ENCODE peak calls at places on chromosomes 7 and 10, in eight cellular contexts. T, U, P, J, K, Q, W and L are unnamed samples.

GRCh38 chr10:115171392-115171960 is 78.3 kb downstream of the ATRNL1 start:
- DNase-seq in P (no peak), J (no peak), T (peak; percentile 12), Q (no peak), W (peak; percentile 1), U (peak; percentile 14), K (no peak), L (no peak)

GRCh38 chr7:149644754-149645153 is 128.6 kb downstream of the ZNF467 start:
- DNase-seq in K (no peak), P (no peak), Q (no peak), W (no peak), T (no peak), J (no peak), U (no peak), L (no peak)

GRCh38 chr7:6536262-6536770 is 14.9 kb downstream of the GRID2IP start:
- DNase-seq in Q (no peak), P (no peak), W (no peak), K (no peak), T (no peak), J (no peak), U (no peak), L (no peak)

GRCh38 chr10:119327096-119327745 is 119.8 kb downstream of the GRK5 start:
- DNase-seq in T (no peak), U (no peak), K (no peak), J (no peak), W (no peak), P (no peak), Q (no peak), L (no peak)

GRCh38 chr10:104080762-104081161 is 4.9 kb downstream of the COL17A1 start:
- DNase-seq in P (no peak), J (no peak), T (peak; percentile 23), U (peak; percentile 42), Q (no peak), W (peak; percentile 59), K (no peak), L (peak; percentile 65)

GRCh38 chr10:28072573-28072972 is 73.7 kb upstream of the ODAD2 start:
- DNase-seq in U (peak; percentile 11), Q (no peak), P (no peak), W (no peak), J (no peak), T (peak; percentile 29), K (no peak), L (peak; percentile 25)

GRCh38 chr10:97069576-97070362 is 116.0 kb downstream of the SLIT1 start:
- DNase-seq in Q (no peak), K (no peak), T (no peak), P (no peak), U (peak; percentile 64), W (peak; percentile 12), J (no peak), L (peak; percentile 88)

GRCh38 chr7:18320971-18321567 is 174.5 kb upstream of the HDAC9 start:
- DNase-seq in J (peak; percentile 8), K (no peak), P (no peak), Q (no peak), W (peak; percentile 59), U (peak; percentile 45), T (peak; percentile 54), L (peak; percentile 58)

GRCh38 chr10:15433850-15434537 is 62.9 kb upstream of the FAM171A1 start:
- DNase-seq in J (peak; percentile 34), W (peak; percentile 60), T (peak; percentile 58), Q (no peak), P (no peak), U (peak; percentile 37), K (no peak), L (peak; percentile 69)

GRCh38 chr7:139647812-139648616 is 124.5 kb downstream of the CLEC2L start:
- DNase-seq in J (no peak), K (no peak), P (no peak), U (no peak), T (peak; percentile 18), Q (no peak), W (peak; percentile 61), L (no peak)

GRCh38 chr7:158096582-158096981 is 491.0 kb downstream of the PTPRN2 start:
- DNase-seq in U (no peak), P (no peak), W (no peak), J (no peak), K (no peak), T (no peak), Q (no peak), L (no peak)

GRCh38 chr10:70931168-70931805 is 42.9 kb upstream of the PCBD1 start:
- DNase-seq in W (no peak), Q (no peak), P (no peak), U (peak; percentile 80), J (no peak), K (peak; percentile 15), T (peak; percentile 6), L (peak; percentile 43)

GRCh38 chr10:97770265-97770664 is 1.5 kb downstream of the SFRP5 start:
- DNase-seq in K (no peak), T (no peak), P (no peak), Q (no peak), J (no peak), W (no peak), U (no peak), L (no peak)

GRCh38 chr7:32163141-32163806 is 93.1 kb upstream of the PDE1C start:
- DNase-seq in U (peak; percentile 87), P (no peak), J (no peak), W (no peak), T (peak; percentile 95), K (peak; percentile 52), Q (no peak), L (peak; percentile 86)

GRCh38 chr10:71975891-71976725 is 11.9 kb downstream of the CHST3 start:
- DNase-seq in T (peak; percentile 57), K (no peak), P (no peak), Q (no peak), J (no peak), U (peak; percentile 78), W (no peak), L (peak; percentile 83)

GRCh38 chr7:54719974-54720373 is 39.0 kb downstream of the SEC61G start:
- DNase-seq in U (no peak), Q (no peak), T (no peak), P (no peak), K (no peak), W (no peak), J (no peak), L (no peak)

GRCh38 chr7:37112882-37113281 is 335.8 kb downstream of the ELMO1 start:
- DNase-seq in W (no peak), T (no peak), K (no peak), U (no peak), P (no peak), Q (no peak), J (no peak), L (no peak)

GRCh38 chr10:132563485-132564248 is 26.1 kb downstream of the INPP5A start:
- DNase-seq in K (no peak), J (no peak), W (peak; percentile 91), T (peak; percentile 44), U (no peak), P (no peak), Q (no peak), L (no peak)

DNA sequence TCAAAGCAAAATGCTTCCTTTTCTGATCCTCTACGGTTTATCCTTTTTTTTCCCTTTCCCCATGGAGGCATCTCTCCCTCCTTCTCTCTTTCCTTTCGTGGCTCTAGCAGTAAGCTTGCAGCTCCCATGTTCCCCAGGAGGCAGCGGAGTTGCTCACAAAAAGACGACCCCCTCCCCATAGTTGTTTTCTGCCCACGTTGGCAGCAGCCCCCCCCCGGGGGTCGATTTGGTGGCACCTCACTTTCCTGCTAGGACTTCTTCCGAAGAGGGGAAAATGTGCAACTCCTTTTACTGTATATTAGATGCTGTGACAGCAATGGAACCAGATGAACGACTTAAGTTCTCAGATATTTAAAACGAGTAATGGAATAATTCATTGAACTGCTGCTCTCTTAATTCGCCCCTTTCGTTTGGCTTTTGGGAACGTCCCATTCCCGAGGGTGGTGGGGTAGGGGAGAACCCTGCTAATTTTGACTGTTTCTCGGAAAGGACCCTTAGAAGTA is 832 bp downstream of the CAPZA2 start:
- DNase-seq in Q (peak; percentile 10), J (peak; percentile 19), W (peak; percentile 19), K (no peak), U (peak; percentile 26), P (no peak), T (peak; percentile 18), L (peak; percentile 31)
- TF ChIP-seq CTCF in Q (peak; percentile 5), J (no peak), W (no peak), K (no peak), U (no peak), P (no peak), T (peak; percentile 16), L (peak; percentile 8)

DNA sequence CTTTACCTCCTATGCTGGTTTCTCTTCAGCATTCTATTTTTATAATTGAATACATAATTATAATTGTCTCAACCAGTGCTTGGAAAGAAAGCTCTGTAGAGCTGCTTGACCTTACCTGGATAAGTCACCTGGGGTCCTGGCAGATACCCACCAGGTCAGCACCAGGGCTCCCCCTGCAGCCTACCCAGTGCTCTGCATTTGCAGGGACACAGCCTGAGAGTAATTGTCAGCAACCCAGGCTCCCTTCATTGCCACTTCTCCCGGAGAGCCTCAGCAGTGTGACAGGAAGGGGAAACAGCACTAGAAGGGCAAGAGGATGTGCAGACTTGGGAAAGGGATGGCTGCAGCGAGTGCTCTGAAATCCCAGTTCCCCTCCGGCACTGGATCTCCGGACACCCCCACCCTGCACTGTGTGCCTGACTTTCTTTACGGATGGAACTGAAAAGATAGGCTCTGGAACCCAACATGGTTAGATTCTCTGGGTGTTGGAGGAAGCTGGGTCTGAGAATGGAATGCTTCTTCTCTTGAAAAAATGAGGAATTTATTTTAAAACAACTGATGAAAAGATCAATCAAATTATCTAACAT is 11.4 kb upstream of the PAX4 start:
- DNase-seq in U (peak; percentile 25), W (peak; percentile 47), Q (peak; percentile 51), P (no peak), T (no peak), K (no peak), J (peak; percentile 76), L (peak; percentile 35)
- TF ChIP-seq CTCF in U (peak; percentile 18), W (peak; percentile 60), Q (peak; percentile 72), P (no peak), T (peak; percentile 14), K (peak; percentile 46), J (no peak), L (peak; percentile 34)

GRCh38 chr7:134724606-134725005 is 54.8 kb upstream of the CALD1 start:
- DNase-seq in J (peak; percentile 29), T (peak; percentile 62), U (peak; percentile 24), Q (no peak), W (peak; percentile 60), P (no peak), K (no peak), L (peak; percentile 65)
- TF ChIP-seq CTCF in J (peak; percentile 45), T (peak; percentile 68), U (peak; percentile 26), Q (peak; percentile 55), W (peak; percentile 56), P (no peak), K (peak; percentile 76), L (peak; percentile 67)

GRCh38 chr7:68679456-68680234 is 918.6 kb upstream of the AUTS2 start:
- DNase-seq in J (no peak), P (no peak), K (no peak), U (no peak), T (no peak), Q (no peak), W (no peak), L (no peak)

GRCh38 chr7:68688416-68689086 is 909.7 kb upstream of the AUTS2 start:
- DNase-seq in W (no peak), Q (no peak), T (no peak), U (no peak), P (no peak), J (no peak), K (no peak), L (no peak)

GRCh38 chr7:68689087-68689433 is 909.2 kb upstream of the AUTS2 start:
- DNase-seq in T (no peak), U (no peak), P (no peak), Q (no peak), J (no peak), W (no peak), K (no peak), L (no peak)

GRCh38 chr7:68680235-68680872 is 917.9 kb upstream of the AUTS2 start:
- DNase-seq in P (no peak), T (no peak), U (no peak), K (no peak), J (no peak), Q (no peak), W (no peak), L (no peak)

GRCh38 chr7:68684246-68684850 is 913.9 kb upstream of the AUTS2 start:
- DNase-seq in K (no peak), T (no peak), J (no peak), W (no peak), Q (no peak), U (no peak), P (no peak), L (no peak)
- TF ChIP-seq CTCF in K (no peak), T (no peak), J (no peak), W (no peak), Q (no peak), U (no peak), P (no peak), L (no peak)